ENCODE peak calls at places on chromosomes 6 and 20, in ten cellular contexts. C is endodermal cell, F is neural progenitor cell, Q is tibial nerve, E is heart left ventricle, T is astrocyte of the spinal cord, Y is mesendoderm, L is BE2C, M is foreskin fibroblast, D is fibroblast of mammary gland. G is an unnamed sample.

GRCh38 chr6:154343473-154344308 is 12.9 kb downstream of the IPCEF1 start:
- DNase-seq in C (peak), F (peak), Q (no peak), E (peak), T (peak), Y (peak), L (peak), M (peak), D (peak), G (no peak)

GRCh38 chr6:151004415-151005024 is 139.0 kb downstream of the MTHFD1L start:
- DNase-seq in C (no peak), F (no peak), Q (no peak), E (peak), T (peak), Y (no peak), L (no peak), M (peak), D (peak), G (peak)

GRCh38 chr6:18242062-18242851 is 22.1 kb downstream of the DEK start:
- DNase-seq in C (no peak), F (no peak), Q (no peak), E (no peak), T (peak), Y (peak), L (no peak), M (peak), D (peak), G (peak)

GRCh38 chr20:11852189-11852588 is 65.5 kb upstream of the BTBD3 start:
- DNase-seq in C (no peak), F (no peak), Q (no peak), E (no peak), T (no peak), Y (no peak), L (no peak), M (no peak), D (no peak), G (no peak)

GRCh38 chr6:143210420-143210819 is 149.7 kb downstream of the AIG1 start:
- DNase-seq in C (no peak), F (no peak), Q (no peak), E (no peak), T (no peak), Y (no peak), L (no peak), M (no peak), D (no peak), G (no peak)

GRCh38 chr6:112983741-112984221 is 636.7 kb downstream of the RFPL4B start:
- DNase-seq in C (no peak), F (no peak), Q (no peak), E (no peak), T (peak), Y (no peak), L (no peak), M (peak), D (peak), G (peak)

GRCh38 chr6:145491126-145491525 is 244.2 kb downstream of the EPM2A start:
- DNase-seq in C (peak), F (no peak), Q (no peak), E (no peak), T (no peak), Y (no peak), L (no peak), M (no peak), D (no peak), G (no peak)

GRCh38 chr6:8481727-8482126 is 46.4 kb upstream of the SLC35B3 start:
- DNase-seq in C (no peak), F (peak), Q (no peak), E (no peak), T (no peak), Y (peak), L (no peak), M (no peak), D (peak), G (no peak)

GRCh38 chr6:165662671-165663282 is at the start of gene PDE10A:
- DNase-seq in C (peak), F (peak), Q (no peak), E (peak), T (peak), Y (peak), L (peak), M (no peak), D (no peak), G (no peak)

GRCh38 chr20:11271319-11271718 is 597.5 kb upstream of the JAG1 start:
- DNase-seq in C (peak), F (peak), Q (no peak), E (no peak), T (no peak), Y (peak), L (no peak), M (no peak), D (no peak), G (no peak)

GRCh38 chr6:45148278-45148677 is 179.9 kb upstream of the RUNX2 start:
- DNase-seq in C (no peak), F (no peak), Q (no peak), E (no peak), T (peak), Y (no peak), L (no peak), M (peak), D (peak), G (peak)

GRCh38 chr6:1871936-1872335 is 262.2 kb downstream of the FOXC1 start:
- DNase-seq in C (peak), F (peak), Q (no peak), E (no peak), T (no peak), Y (peak), L (no peak), M (no peak), D (no peak), G (no peak)

GRCh38 chr6:84979541-84979940 is 215.1 kb upstream of the TBX18 start:
- DNase-seq in C (no peak), F (no peak), Q (no peak), E (no peak), T (peak), Y (peak), L (no peak), M (peak), D (peak), G (peak)

GRCh38 chr6:33424855-33425667 is 5.2 kb downstream of the SYNGAP1 start:
- DNase-seq in C (peak), F (peak), Q (no peak), E (no peak), T (no peak), Y (no peak), L (no peak), M (no peak), D (no peak), G (no peak)

GRCh38 chr20:57573893-57574292 is 13.0 kb downstream of the PCK1 start:
- DNase-seq in C (no peak), F (no peak), Q (no peak), E (no peak), T (no peak), Y (peak), L (peak), M (no peak), D (no peak), G (no peak)

GRCh38 chr6:40251609-40252008 is 317.3 kb upstream of the MOCS1 start:
- DNase-seq in C (no peak), F (no peak), Q (no peak), E (no peak), T (no peak), Y (no peak), L (peak), M (no peak), D (no peak), G (no peak)

GRCh38 chr6:72911463-72912153 is 289.7 kb downstream of the KCNQ5 start:
- DNase-seq in C (no peak), F (no peak), Q (no peak), E (no peak), T (peak), Y (no peak), L (no peak), M (peak), D (peak), G (peak)

GRCh38 chr6:36929607-36930006 is 24.9 kb upstream of the PI16 start:
- DNase-seq in C (no peak), F (no peak), Q (no peak), E (no peak), T (peak), Y (no peak), L (no peak), M (peak), D (peak), G (peak)

GRCh38 chr6:168308390-168309144 is 11.0 kb downstream of the DACT2 start:
- DNase-seq in C (no peak), F (no peak), Q (no peak), E (no peak), T (no peak), Y (no peak), L (no peak), M (no peak), D (no peak), G (no peak)

GRCh38 chr6:160261991-160262718 is 3.5 kb upstream of the SLC22A2 start:
- DNase-seq in C (peak), F (no peak), Q (no peak), E (no peak), T (no peak), Y (peak), L (peak), M (no peak), D (no peak), G (no peak)

GRCh38 chr6:83853968-83854501 is 875 bp downstream of the RIPPLY2 start:
- DNase-seq in C (peak), F (peak), Q (no peak), E (no peak), T (no peak), Y (peak), L (peak), M (no peak), D (no peak), G (no peak)

GRCh38 chr6:24140572-24140971 is 14.6 kb downstream of the NRSN1 start:
- DNase-seq in C (no peak), F (no peak), Q (no peak), E (peak), T (no peak), Y (no peak), L (no peak), M (no peak), D (no peak), G (no peak)

GRCh38 chr6:29769336-29769735 is 46.1 kb downstream of the HLA-F start:
- DNase-seq in C (peak), F (peak), Q (no peak), E (no peak), T (no peak), Y (no peak), L (peak), M (no peak), D (no peak), G (no peak)

GRCh38 chr20:35653430-35653734 is 11.3 kb downstream of the CPNE1 start:
- DNase-seq in C (no peak), F (no peak), Q (no peak), E (no peak), T (no peak), Y (no peak), L (no peak), M (no peak), D (no peak), G (no peak)

GRCh38 chr6:30880563-30881252 is 3.6 kb upstream of the DDR1 start:
- DNase-seq in C (peak), F (peak), Q (no peak), E (no peak), T (no peak), Y (peak), L (no peak), M (no peak), D (no peak), G (no peak)

GRCh38 chr6:35165630-35166071 is 24.5 kb upstream of the TCP11 start:
- DNase-seq in C (peak), F (no peak), Q (no peak), E (no peak), T (no peak), Y (no peak), L (no peak), M (no peak), D (peak), G (no peak)

DNA sequence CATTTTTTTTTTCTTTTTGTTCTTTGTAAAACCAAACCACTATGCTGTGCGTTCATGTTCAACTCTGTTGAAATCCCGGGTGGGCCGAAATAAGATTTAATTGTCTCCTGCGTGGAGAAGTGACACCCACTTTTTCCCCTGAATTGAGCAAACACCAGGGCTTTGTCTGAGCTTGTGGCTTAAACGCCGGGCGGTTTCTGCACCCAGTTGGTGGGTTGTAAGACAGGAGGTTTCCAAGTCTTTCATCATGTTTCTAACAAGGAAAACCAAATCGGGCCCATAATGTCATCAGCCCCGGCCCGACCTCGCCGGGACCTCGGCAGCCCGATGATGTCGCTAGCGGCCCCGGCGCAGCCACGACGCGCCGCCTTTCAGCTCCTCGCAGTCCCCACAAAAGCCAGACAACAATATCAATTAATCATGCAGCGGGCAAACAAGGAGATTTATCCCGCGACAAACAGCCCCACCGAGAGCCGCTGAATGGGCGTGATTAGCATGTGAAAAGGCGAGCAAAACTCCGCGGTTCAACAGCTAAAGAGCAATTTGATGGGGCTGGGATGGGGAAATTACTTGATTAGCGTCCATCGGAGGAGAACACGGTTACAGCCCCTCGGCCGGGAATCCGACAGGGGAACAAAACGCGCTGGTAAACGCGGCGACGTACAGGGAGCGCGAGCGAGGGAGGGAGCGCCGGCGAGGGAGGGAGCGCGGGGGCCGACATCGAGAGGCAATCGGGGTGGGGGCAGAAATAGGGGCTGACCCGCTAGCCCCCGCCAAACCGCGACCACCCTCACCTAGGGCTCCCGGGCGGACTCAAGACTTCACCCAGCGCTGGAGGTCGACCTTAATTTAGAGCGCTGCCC is 5.3 kb downstream of the LINC00237 start:
- DNase-seq in C (peak), F (peak), Q (no peak), E (no peak), T (peak), Y (peak), L (peak), M (no peak), D (no peak), G (no peak)
- H3K4me3 ChIP-seq in C (peak), F (peak), Q (peak), E (peak), T (no peak), Y (peak), L (peak), M (no peak), D (no peak), G (peak)

GRCh38 chr6:21987501-21987957 is 309.3 kb downstream of the PRL start:
- DNase-seq in C (peak), F (peak), Q (peak), E (peak), T (peak), Y (peak), L (peak), M (peak), D (peak), G (peak)
- H3K4me3 ChIP-seq in C (no peak), F (no peak), Q (no peak), E (peak), T (no peak), Y (no peak), L (peak), M (peak), D (no peak), G (no peak)

DNA sequence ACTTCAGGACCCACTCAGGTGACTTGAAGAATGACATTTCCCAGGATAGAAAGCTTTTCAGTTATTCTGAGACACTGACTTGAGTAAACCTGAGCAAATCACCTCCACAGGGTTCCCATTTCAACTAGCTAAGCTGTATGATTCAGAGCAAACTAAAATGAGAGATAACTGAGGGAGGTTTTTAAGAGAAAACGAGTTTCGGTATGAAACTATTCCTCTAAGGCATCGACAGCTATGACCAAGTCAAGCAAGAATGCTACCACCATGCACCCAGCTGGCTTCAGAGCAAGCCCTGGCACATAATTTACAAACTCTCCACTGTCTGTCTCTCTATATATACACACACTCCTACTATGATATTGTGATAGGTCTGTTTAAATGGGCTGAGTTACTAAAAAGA is 75.4 kb downstream of the PERP start:
- DNase-seq in C (no peak), F (no peak), Q (no peak), E (no peak), T (peak), Y (no peak), L (no peak), M (no peak), D (no peak), G (no peak)
- H3K4me3 ChIP-seq in C (no peak), F (no peak), Q (no peak), E (no peak), T (no peak), Y (no peak), L (no peak), M (no peak), D (no peak), G (no peak)

GRCh38 chr20:60115452-60115851 is 157.2 kb downstream of the CDH26 start:
- DNase-seq in C (no peak), F (no peak), Q (no peak), E (no peak), T (no peak), Y (no peak), L (no peak), M (peak), D (no peak), G (no peak)

GRCh38 chr20:60113771-60114170 is 155.5 kb downstream of the CDH26 start:
- DNase-seq in C (no peak), F (no peak), Q (no peak), E (no peak), T (no peak), Y (no peak), L (no peak), M (no peak), D (no peak), G (no peak)

GRCh38 chr20:60117040-60117439 is 158.8 kb downstream of the CDH26 start:
- DNase-seq in C (no peak), F (no peak), Q (no peak), E (no peak), T (no peak), Y (peak), L (no peak), M (peak), D (peak), G (peak)

GRCh38 chr20:60113024-60113724 is 155.0 kb downstream of the CDH26 start:
- DNase-seq in C (no peak), F (no peak), Q (no peak), E (no peak), T (no peak), Y (no peak), L (no peak), M (no peak), D (no peak), G (no peak)

DNA sequence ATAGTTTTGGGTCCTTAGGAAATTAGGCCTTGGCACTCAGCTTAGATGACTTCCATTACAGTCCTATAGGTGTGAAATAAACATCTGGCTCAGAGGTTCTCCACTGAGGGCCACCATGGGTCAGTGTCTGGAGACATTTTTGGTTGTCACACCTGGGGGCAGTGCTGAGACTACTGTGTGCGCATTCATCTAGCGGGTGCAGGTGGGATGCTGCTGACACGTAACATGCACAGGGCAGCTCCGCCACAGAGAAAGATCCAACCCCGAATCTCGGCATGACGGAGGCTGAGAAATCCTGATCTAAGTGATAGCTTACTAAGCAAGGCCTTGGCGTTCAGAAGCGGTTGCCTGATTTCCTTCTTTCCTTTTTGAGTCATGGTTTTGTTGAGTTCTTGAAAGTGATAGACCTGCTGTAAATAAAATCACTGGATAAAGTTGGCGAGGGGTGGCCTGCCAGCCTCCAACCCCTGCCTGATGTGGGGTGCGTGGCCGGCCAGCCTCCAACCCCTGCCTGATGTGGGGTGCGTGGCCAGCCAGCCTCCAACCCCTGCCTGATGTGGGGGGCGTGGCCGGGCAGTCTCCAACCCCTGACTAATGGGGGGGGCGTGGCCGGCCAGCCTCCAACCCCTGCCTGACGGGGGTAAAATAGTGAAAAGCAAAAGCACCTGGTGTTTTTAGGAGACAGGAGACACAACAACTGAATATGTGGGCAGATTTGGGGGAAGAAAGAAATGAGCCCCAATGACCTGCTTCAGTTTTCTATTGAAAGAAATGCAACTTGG is 158.1 kb downstream of the CDH26 start:
- DNase-seq in C (no peak), F (no peak), Q (no peak), E (no peak), T (no peak), Y (no peak), L (no peak), M (no peak), D (no peak), G (no peak)
- H3K4me3 ChIP-seq in C (no peak), F (no peak), Q (no peak), E (no peak), T (no peak), Y (no peak), L (no peak), M (peak), D (no peak), G (no peak)

GRCh38 chr20:8133816-8134451 is 1.9 kb downstream of the PLCB1 start:
- DNase-seq in C (no peak), F (no peak), Q (no peak), E (no peak), T (no peak), Y (no peak), L (no peak), M (no peak), D (no peak), G (no peak)
- H3K4me3 ChIP-seq in C (no peak), F (no peak), Q (no peak), E (peak), T (no peak), Y (no peak), L (peak), M (peak), D (no peak), G (no peak)

DNA sequence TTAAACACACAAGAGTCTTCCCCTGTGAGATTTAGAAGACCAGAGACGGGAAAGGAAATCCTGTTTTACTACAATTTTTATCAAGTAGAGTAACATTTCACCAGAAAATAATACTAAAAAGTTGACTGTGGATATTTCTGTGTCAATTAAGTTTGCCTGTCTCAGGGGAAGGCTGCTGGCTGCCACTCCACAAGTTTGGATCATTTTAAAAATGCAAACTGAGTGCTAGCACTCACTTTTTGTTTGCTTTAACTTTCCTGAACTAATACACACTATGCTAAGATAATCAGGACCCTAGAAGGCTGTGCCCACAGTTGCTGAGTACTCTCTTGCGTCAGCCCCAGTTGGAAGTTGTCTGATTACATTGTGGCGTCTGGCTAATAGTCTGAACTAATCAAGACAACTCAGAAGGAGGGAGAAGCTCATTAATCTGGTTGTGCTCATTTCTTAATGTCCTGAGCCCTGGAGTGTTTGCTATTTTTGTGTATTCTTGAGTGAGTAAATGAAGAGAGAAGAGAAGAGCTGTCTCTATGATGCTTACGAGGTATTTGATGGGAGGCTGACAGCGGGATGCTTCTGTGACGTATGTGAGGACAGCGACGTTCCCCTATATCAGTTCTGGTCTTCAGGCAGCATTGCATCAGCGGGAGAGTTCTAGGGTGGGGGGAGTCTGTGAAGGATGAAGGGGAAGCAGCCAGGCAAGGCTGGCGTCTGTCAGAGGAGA is 664.2 kb downstream of the QKI start:
- DNase-seq in C (no peak), F (no peak), Q (no peak), E (no peak), T (no peak), Y (no peak), L (no peak), M (no peak), D (no peak), G (no peak)
- H3K4me3 ChIP-seq in C (no peak), F (no peak), Q (no peak), E (no peak), T (no peak), Y (no peak), L (no peak), M (no peak), D (no peak), G (no peak)